ENCODE peak calls at places on chromosomes 12 and 14, in four cellular contexts. C is cardiac fibroblast, O is substantia nigra, R is RKO. N is an unnamed sample.

GRCh38 chr14:61103541-61104339 is 122.7 kb downstream of the SLC38A6 start:
- DNase-seq in C (peak), O (no peak), R (peak), N (peak)

GRCh38 chr14:105582639-105583038 is 56.3 kb downstream of the TMEM121 start:
- DNase-seq in C (peak), O (no peak), R (no peak), N (peak)

GRCh38 chr12:131911851-131912525 is 17.1 kb upstream of the PUS1 start:
- DNase-seq in C (no peak), O (no peak), R (no peak), N (no peak)

GRCh38 chr12:120352117-120352516 is 16.8 kb downstream of the MSI1 start:
- DNase-seq in C (no peak), O (no peak), R (peak), N (no peak)

GRCh38 chr12:3727877-3728632 is 24.9 kb downstream of the CRACR2A start:
- DNase-seq in C (peak), O (no peak), R (no peak), N (no peak)

GRCh38 chr14:68948686-68949085 is 30.4 kb downstream of the ACTN1 start:
- DNase-seq in C (no peak), O (no peak), R (no peak), N (no peak)

GRCh38 chr14:74834682-74835392 is 41.1 kb downstream of the PROX2 start:
- DNase-seq in C (no peak), O (no peak), R (no peak), N (peak)

GRCh38 chr12:114274131-114274530 is 131.8 kb downstream of the TBX5 start:
- DNase-seq in C (no peak), O (no peak), R (no peak), N (no peak)

GRCh38 chr12:120012067-120012621 is 23.1 kb downstream of the BICDL1 start:
- DNase-seq in C (no peak), O (no peak), R (peak), N (no peak)

GRCh38 chr12:102769323-102769916 is 147.6 kb downstream of the PAH start:
- DNase-seq in C (peak), O (no peak), R (peak), N (peak)

GRCh38 chr14:82642425-82642824 is 1108.8 kb upstream of the SEL1L start:
- DNase-seq in C (peak), O (no peak), R (no peak), N (no peak)

GRCh38 chr14:100900837-100901390 is 2.6 kb downstream of the RTL1 start:
- DNase-seq in C (no peak), O (no peak), R (peak), N (peak)

GRCh38 chr14:75822522-75823288 is 159.1 kb downstream of the TGFB3 start:
- DNase-seq in C (peak), O (no peak), R (no peak), N (no peak)

GRCh38 chr14:105588236-105588860 is 62.0 kb downstream of the TMEM121 start:
- DNase-seq in C (no peak), O (no peak), R (no peak), N (no peak)

GRCh38 chr14:60485600-60486251 is at the start of gene C14orf39:
- DNase-seq in C (peak), O (no peak), R (no peak), N (peak)

GRCh38 chr12:46378530-46378929 is 6.0 kb upstream of the SLC38A2 start:
- DNase-seq in C (no peak), O (no peak), R (no peak), N (no peak)

GRCh38 chr14:21090194-21090939 is 8.1 kb downstream of the ZNF219 start:
- DNase-seq in C (no peak), O (no peak), R (no peak), N (no peak)

GRCh38 chr14:80211143-80212024 is at the start of gene DIO2:
- DNase-seq in C (peak), O (peak), R (no peak), N (peak)

GRCh38 chr12:22287776-22288621 is 46.5 kb downstream of the ST8SIA1 start:
- DNase-seq in C (peak), O (no peak), R (peak), N (peak)

GRCh38 chr12:78096909-78097597 is 266.4 kb downstream of the NAV3 start:
- DNase-seq in C (peak), O (no peak), R (no peak), N (peak)

GRCh38 chr12:79690156-79690605 is 583 bp downstream of the PAWR start:
- DNase-seq in C (no peak), O (no peak), R (peak), N (no peak)

GRCh38 chr14:64910847-64911495 is 3.3 kb upstream of the CHURC1 start:
- DNase-seq in C (peak), O (no peak), R (peak), N (peak)

GRCh38 chr12:52836042-52836466 is 1.9 kb upstream of the KRT79 start:
- DNase-seq in C (peak), O (no peak), R (peak), N (peak)

GRCh38 chr12:97899956-97900355 is 437.4 kb downstream of the RMST start:
- DNase-seq in C (no peak), O (no peak), R (no peak), N (no peak)

N was measured in endothelial cell of umbilical vein.